ENCODE peak calls at places on chromosomes 16 and 17, in five cellular contexts. U is SK-N-SH, T is astrocyte of the cerebellum, A is A549, B is stomach. M is an unnamed sample.

GRCh38 chr17:76515291-76515949 is 14.2 kb upstream of the RHBDF2 start:
- DNase-seq in U (no peak), T (peak), A (no peak), B (peak), M (peak)

GRCh38 chr17:33291248-33292183 is 1.6 kb downstream of the ASIC2 start:
- DNase-seq in U (peak), T (no peak), A (peak), B (no peak), M (no peak)

GRCh38 chr16:67959520-67959919 is 8.9 kb downstream of the SLC12A4 start:
- DNase-seq in U (no peak), T (no peak), A (no peak), B (no peak), M (no peak)

GRCh38 chr17:38885728-38886642 is 16.1 kb downstream of the LASP1 start:
- DNase-seq in U (peak), T (no peak), A (no peak), B (no peak), M (no peak)

GRCh38 chr17:55845385-55845784 is 94.5 kb downstream of the PCTP start:
- DNase-seq in U (peak), T (peak), A (peak), B (peak), M (peak)

GRCh38 chr16:5056347-5056746 is 9.4 kb downstream of the C16orf89 start:
- DNase-seq in U (peak), T (no peak), A (peak), B (peak), M (peak)

GRCh38 chr16:84836967-84837366 is 17.2 kb downstream of the CRISPLD2 start:
- DNase-seq in U (peak), T (no peak), A (no peak), B (no peak), M (no peak)

GRCh38 chr16:14249291-14250032 is 178.3 kb downstream of the MRTFB start:
- DNase-seq in U (peak), T (peak), A (peak), B (peak), M (peak)

GRCh38 chr16:14489460-14489859 is 140.6 kb downstream of the PARN start:
- DNase-seq in U (peak), T (no peak), A (peak), B (no peak), M (peak)

GRCh38 chr17:43483674-43484551 is at the start of gene DHX8:
- DNase-seq in U (peak), T (peak), A (peak), B (peak), M (peak)

GRCh38 chr16:17328971-17329370 is 141.8 kb downstream of the XYLT1 start:
- DNase-seq in U (peak), T (no peak), A (no peak), B (no peak), M (no peak)

GRCh38 chr17:69373069-69373468 is 41.4 kb upstream of the MAP2K6 start:
- DNase-seq in U (no peak), T (no peak), A (no peak), B (no peak), M (no peak)

GRCh38 chr17:75587718-75588545 is at the start of gene MYO15B:
- DNase-seq in U (no peak), T (no peak), A (no peak), B (peak), M (no peak)

GRCh38 chr17:83012873-83013778 is 66.3 kb upstream of the METRNL start:
- DNase-seq in U (peak), T (peak), A (no peak), B (no peak), M (no peak)

GRCh38 chr17:82866521-82867214 is 26.8 kb upstream of the ZNF750 start:
- DNase-seq in U (peak), T (peak), A (no peak), B (no peak), M (no peak)

GRCh38 chr16:10362077-10362863 is 23.6 kb upstream of the ATF7IP2 start:
- DNase-seq in U (no peak), T (no peak), A (no peak), B (no peak), M (peak)

GRCh38 chr17:2085648-2085949 is 30.7 kb downstream of the HIC1 start:
- DNase-seq in U (no peak), T (peak), A (no peak), B (no peak), M (no peak)

GRCh38 chr17:34811561-34811960 is 149.7 kb downstream of the CCT6B start:
- DNase-seq in U (no peak), T (no peak), A (no peak), B (no peak), M (no peak)

GRCh38 chr16:28943281-28943680 is 7.5 kb upstream of the NFATC2IP start:
- DNase-seq in U (no peak), T (no peak), A (no peak), B (no peak), M (no peak)

GRCh38 chr16:80751167-80751566 is 53.2 kb downstream of the CDYL2 start:
- DNase-seq in U (no peak), T (peak), A (no peak), B (no peak), M (no peak)

GRCh38 chr16:81451753-81452680 is 7.4 kb downstream of the CMIP start:
- DNase-seq in U (no peak), T (no peak), A (no peak), B (no peak), M (no peak)

GRCh38 chr16:11583889-11584565 is 2.7 kb downstream of the LITAF start:
- DNase-seq in U (no peak), T (no peak), A (peak), B (peak), M (peak)

GRCh38 chr17:58400826-58401225 is 16.5 kb downstream of the RNF43 start:
- DNase-seq in U (no peak), T (no peak), A (no peak), B (no peak), M (no peak)

GRCh38 chr17:47821424-47822379 is at the start of gene OSBPL7:
- DNase-seq in U (peak), T (peak), A (peak), B (peak), M (peak)
- TF ChIP-seq CTCF in U (peak), T (peak), A (peak), B (no peak), M (peak)

GRCh38 chr16:16032271-16032979 is 83.0 kb downstream of the ABCC1 start:
- DNase-seq in U (no peak), T (no peak), A (no peak), B (no peak), M (no peak)
- H3K4me3 ChIP-seq in U (no peak), T (no peak), A (no peak), B (no peak), M (no peak)

DNA sequence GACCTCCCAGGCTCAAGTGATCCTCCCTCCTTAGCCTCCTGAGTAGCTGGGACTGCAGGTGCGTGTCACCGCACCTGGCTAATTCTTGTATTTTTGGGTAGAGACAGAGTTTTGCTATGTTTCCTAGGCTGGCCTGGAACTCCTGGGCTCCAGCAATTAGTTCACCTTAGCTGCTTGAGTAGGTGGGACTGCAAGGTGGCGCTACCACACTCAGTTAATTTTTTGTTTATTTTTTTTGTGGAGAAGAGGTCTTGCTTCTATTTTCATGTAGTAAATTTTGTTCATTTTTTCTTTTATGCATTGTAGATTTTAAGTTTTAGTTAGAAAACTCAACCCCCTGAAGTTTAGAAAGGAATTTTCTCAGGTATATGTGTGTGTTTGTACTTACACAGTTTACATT is 21.7 kb downstream of the RNF135 start:
- DNase-seq in U (no peak), T (no peak), A (no peak), B (no peak), M (no peak)
- TF ChIP-seq CTCF in U (no peak), T (peak), A (peak), B (no peak), M (no peak)

GRCh38 chr17:50546701-50547034 is 306 bp upstream of the SPATA20 start:
- DNase-seq in U (no peak), T (no peak), A (no peak), B (no peak), M (no peak)
- H3K4me3 ChIP-seq in U (peak), T (peak), A (no peak), B (peak), M (no peak)

DNA sequence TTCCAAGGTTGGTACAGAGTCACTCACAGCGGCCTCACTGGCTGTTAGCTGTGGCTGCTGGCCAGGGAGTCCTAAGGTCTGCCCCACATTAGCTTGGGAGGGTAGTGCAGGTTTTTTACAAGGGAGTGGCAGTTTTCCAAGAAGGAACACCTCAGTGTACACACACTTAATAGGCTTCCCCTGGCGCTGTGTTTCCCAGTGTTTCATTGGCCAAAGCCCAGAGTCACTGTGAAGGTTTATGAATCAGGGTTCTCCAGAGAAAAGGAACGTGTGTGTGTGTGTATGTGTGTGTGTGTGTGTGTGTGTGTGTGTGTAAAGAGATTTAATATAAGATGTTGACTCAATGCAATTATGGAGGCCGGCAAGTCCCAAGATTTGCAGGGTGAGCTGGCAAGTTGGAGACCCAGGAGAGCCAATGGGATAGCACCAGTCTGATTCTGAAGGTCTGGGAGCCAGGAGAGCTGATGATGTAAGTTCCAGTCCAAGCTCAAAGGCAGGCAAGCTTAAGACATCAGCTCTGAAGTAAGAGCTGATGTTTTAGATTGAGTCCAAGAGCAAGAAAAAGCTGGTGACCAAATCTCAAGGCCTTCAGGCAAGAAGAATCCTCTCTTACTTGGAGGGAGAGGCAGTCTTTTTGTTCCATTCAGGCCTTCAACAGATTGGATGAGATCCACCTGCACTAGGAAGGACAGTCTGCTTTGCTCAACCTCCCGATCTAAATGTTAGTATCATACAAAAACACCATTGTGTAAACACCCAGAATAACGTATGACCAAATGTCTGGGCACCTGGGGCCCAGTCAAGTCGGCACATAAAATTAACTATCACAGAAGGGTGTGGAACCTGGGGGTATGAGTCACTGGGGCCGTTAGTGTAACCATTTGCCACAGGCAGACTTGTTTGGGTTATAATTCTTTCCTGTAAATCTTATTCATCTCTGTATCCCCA is 206.8 kb downstream of the PRKCA start:
- DNase-seq in U (no peak), T (no peak), A (peak), B (peak), M (no peak)
- TF ChIP-seq CTCF in U (no peak), T (no peak), A (no peak), B (no peak), M (no peak)

GRCh38 chr17:63476494-63476856 is 386 bp upstream of the ACE start:
- DNase-seq in U (peak), T (no peak), A (no peak), B (no peak), M (no peak)

GRCh38 chr17:63476857-63477470 is at the start of gene ACE:
- DNase-seq in U (peak), T (no peak), A (peak), B (peak), M (peak)

GRCh38 chr17:63474174-63474913 is 2.5 kb upstream of the ACE start:
- DNase-seq in U (no peak), T (no peak), A (no peak), B (peak), M (no peak)

GRCh38 chr17:63474914-63475460 is 1.9 kb upstream of the ACE start:
- DNase-seq in U (no peak), T (no peak), A (no peak), B (no peak), M (no peak)

DNA sequence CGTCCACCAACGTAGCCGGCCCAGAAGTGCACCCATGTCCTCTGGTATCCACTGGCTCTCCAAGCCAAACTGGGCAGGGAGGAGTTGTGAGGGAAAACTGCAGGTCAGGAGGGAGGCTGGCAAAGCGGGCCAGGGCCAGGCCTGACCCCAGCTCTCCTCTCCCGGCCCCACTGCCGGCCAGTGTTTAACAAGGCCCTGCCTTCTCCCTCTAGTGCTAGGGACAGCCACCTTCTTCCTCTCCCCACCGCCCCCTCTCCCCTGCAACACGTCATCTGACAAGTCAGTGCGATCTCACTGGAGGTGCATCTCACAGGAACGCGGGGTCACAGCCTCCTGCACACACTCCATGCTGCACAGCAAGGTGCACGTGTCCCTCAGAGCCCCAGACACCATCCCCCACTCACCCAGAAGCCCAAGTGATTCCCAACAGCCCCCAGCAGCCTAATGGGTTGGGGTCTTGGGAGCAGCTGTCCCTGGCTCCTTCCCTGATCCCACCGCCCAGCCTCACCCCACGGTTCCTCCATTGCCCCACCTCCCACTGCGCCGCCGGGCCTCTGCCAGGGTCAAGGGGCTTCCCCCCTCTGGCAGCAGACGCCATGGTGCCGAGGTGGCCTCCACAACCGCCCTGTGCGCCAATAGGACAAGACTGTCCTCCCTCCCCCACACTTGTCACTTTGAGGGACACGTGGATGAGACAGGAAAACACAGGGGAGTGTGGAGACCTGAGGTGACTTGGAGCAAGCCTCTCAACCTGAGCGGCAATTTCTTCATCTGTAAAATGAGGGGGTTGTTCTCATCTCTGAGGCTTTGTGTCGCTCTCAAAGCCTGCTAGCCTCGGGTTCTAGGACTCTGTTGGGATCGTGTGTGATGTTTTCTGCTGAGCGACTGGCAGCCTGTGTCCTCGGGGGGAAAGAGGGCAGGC is 1.1 kb upstream of the ACE start:
- DNase-seq in U (peak), T (no peak), A (no peak), B (no peak), M (no peak)
- H3K4me3 ChIP-seq in U (no peak), T (no peak), A (no peak), B (peak), M (no peak)

DNA sequence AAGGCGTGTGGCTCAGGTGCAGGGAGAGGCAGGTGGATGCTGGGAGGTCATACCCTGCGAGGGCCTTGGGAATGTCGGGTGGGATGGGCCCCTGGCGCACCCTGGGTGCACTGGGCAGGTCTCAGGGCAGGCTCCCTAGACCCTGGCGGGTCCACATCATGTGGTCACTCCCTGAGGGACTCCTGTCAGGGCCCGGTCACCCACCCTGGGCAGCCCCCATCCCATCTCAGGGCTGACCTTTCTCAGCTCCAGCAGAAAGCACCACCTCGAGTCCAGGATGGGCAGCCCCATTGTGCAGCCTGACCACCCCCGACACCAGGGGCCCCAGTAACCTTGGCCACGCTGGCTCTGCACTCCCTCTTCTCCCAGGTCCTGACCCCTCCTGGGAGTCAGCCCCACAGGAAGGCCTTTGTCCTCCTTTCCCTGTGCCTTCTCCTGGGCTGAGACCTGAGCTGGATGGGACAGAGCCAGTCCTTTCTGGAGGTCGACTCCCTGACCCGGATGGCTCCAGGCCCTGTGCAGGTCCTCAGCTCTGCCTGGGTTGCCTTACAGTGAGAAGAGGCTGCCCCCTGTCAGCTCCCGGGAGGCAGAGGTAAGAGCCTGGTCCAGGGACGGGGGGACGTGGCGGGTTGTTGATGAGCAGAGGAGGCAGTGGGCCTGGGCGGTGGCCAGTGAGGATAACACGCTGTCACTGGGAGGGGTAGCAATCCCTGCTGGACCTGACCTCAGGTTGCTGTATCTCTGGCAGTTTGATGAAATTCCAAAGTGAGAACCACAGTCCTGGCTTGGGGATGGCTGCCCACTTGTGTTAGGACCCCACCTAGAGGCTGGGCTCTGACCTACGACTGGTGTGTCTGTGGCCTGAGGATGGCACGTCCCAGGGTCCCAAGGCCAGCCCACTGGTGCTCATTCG is 77.9 kb downstream of the GOSR1 start:
- DNase-seq in U (no peak), T (no peak), A (peak), B (peak), M (peak)
- TF ChIP-seq CTCF in U (peak), T (no peak), A (peak), B (no peak), M (peak)

GRCh38 chr17:4438162-4438944 is 4.6 kb downstream of the SPNS3 start:
- DNase-seq in U (no peak), T (no peak), A (no peak), B (no peak), M (no peak)

GRCh38 chr17:4436381-4436780 is 2.6 kb downstream of the SPNS3 start:
- DNase-seq in U (no peak), T (no peak), A (no peak), B (no peak), M (no peak)

GRCh38 chr17:4436846-4437245 is 3.1 kb downstream of the SPNS3 start:
- DNase-seq in U (no peak), T (no peak), A (no peak), B (no peak), M (no peak)

GRCh38 chr17:4433515-4434031 is at the start of gene SPNS3:
- DNase-seq in U (no peak), T (no peak), A (no peak), B (no peak), M (peak)
- H3K4me3 ChIP-seq in U (no peak), T (no peak), A (no peak), B (no peak), M (peak)

GRCh38 chr17:37744961-37745800 is at the start of gene HNF1B:
- DNase-seq in U (no peak), T (no peak), A (peak), B (peak), M (peak)
- TF ChIP-seq CTCF in U (no peak), T (no peak), A (peak), B (no peak), M (no peak)

GRCh38 chr17:44757918-44758413 is 822 bp upstream of the ADAM11 start:
- DNase-seq in U (no peak), T (no peak), A (no peak), B (no peak), M (no peak)

GRCh38 chr17:44760474-44761308 is 1.9 kb downstream of the ADAM11 start:
- DNase-seq in U (peak), T (no peak), A (no peak), B (no peak), M (no peak)

GRCh38 chr17:44758414-44759095 is at the start of gene ADAM11:
- DNase-seq in U (peak), T (no peak), A (no peak), B (no peak), M (no peak)

GRCh38 chr17:44759916-44760243 is 1.1 kb downstream of the ADAM11 start:
- DNase-seq in U (no peak), T (no peak), A (no peak), B (no peak), M (no peak)

GRCh38 chr17:44759096-44759915 is 518 bp downstream of the ADAM11 start:
- DNase-seq in U (peak), T (no peak), A (no peak), B (no peak), M (no peak)
- H3K4me3 ChIP-seq in U (no peak), T (peak), A (peak), B (peak), M (no peak)

M was measured in GM12865.